ENCODE peak calls at places on chromosomes 1 and 21, in seven cellular contexts. One of them, this sample, is unnamed.

GRCh38 chr1:179779645-179780272 is 36.7 kb downstream of the FAM163A start:
- DNase-seq in fibroblast of mammary gland: peak; percentile 3
- DNase-seq in heart right ventricle: peak; percentile 23
- DNase-seq in choroid plexus epithelial cell: peak; percentile 2
- DNase-seq in SK-N-SH: no peak
- DNase-seq in hepatocyte: no peak
- DNase-seq in HepG2: no peak
- DNase-seq in this sample: peak; percentile 74

GRCh38 chr1:223720987-223721591 is 8.8 kb downstream of the CAPN2 start:
- DNase-seq in fibroblast of mammary gland: peak; percentile 91
- DNase-seq in heart right ventricle: no peak
- DNase-seq in choroid plexus epithelial cell: peak; percentile 96
- DNase-seq in SK-N-SH: no peak
- DNase-seq in hepatocyte: peak; percentile 81
- DNase-seq in HepG2: no peak
- DNase-seq in this sample: peak; percentile 80

GRCh38 chr1:7527733-7528045 is 243.4 kb upstream of the VAMP3 start:
- DNase-seq in fibroblast of mammary gland: no peak
- DNase-seq in heart right ventricle: no peak
- DNase-seq in choroid plexus epithelial cell: no peak
- DNase-seq in SK-N-SH: no peak
- DNase-seq in hepatocyte: no peak
- DNase-seq in HepG2: no peak
- DNase-seq in this sample: no peak

GRCh38 chr21:44289381-44290010 is 3.8 kb downstream of the AIRE start:
- DNase-seq in fibroblast of mammary gland: no peak
- DNase-seq in heart right ventricle: no peak
- DNase-seq in choroid plexus epithelial cell: no peak
- DNase-seq in SK-N-SH: no peak
- DNase-seq in hepatocyte: no peak
- DNase-seq in HepG2: no peak
- DNase-seq in this sample: no peak

GRCh38 chr1:175023043-175023921 is at the start of gene MRPS14:
- DNase-seq in fibroblast of mammary gland: peak; percentile 99
- DNase-seq in heart right ventricle: peak; percentile 99
- DNase-seq in choroid plexus epithelial cell: peak; percentile 100
- DNase-seq in SK-N-SH: peak; percentile 91
- DNase-seq in hepatocyte: peak; percentile 99
- DNase-seq in HepG2: peak; percentile 96
- DNase-seq in this sample: peak; percentile 99

GRCh38 chr1:65253800-65254319 is 55.5 kb upstream of the DNAJC6 start:
- DNase-seq in fibroblast of mammary gland: peak; percentile 29
- DNase-seq in heart right ventricle: no peak
- DNase-seq in choroid plexus epithelial cell: peak; percentile 40
- DNase-seq in SK-N-SH: no peak
- DNase-seq in hepatocyte: no peak
- DNase-seq in HepG2: no peak
- DNase-seq in this sample: no peak

GRCh38 chr1:89927037-89927436 is 67.9 kb upstream of the ZNF326 start:
- DNase-seq in fibroblast of mammary gland: no peak
- DNase-seq in heart right ventricle: no peak
- DNase-seq in choroid plexus epithelial cell: no peak
- DNase-seq in SK-N-SH: no peak
- DNase-seq in hepatocyte: no peak
- DNase-seq in HepG2: no peak
- DNase-seq in this sample: no peak

GRCh38 chr1:222546548-222547259 is 1.2 kb downstream of the HHIPL2 start:
- DNase-seq in fibroblast of mammary gland: peak; percentile 85
- DNase-seq in heart right ventricle: no peak
- DNase-seq in choroid plexus epithelial cell: peak; percentile 78
- DNase-seq in SK-N-SH: peak; percentile 66
- DNase-seq in hepatocyte: peak; percentile 54
- DNase-seq in HepG2: peak; percentile 29
- DNase-seq in this sample: peak; percentile 78

GRCh38 chr1:41417335-41417682 is 56.1 kb downstream of the FOXO6 start:
- DNase-seq in fibroblast of mammary gland: no peak
- DNase-seq in heart right ventricle: no peak
- DNase-seq in choroid plexus epithelial cell: no peak
- DNase-seq in SK-N-SH: no peak
- DNase-seq in hepatocyte: no peak
- DNase-seq in HepG2: no peak
- DNase-seq in this sample: no peak
- TF ChIP-seq CTCF in fibroblast of mammary gland: no peak
- TF ChIP-seq CTCF in heart right ventricle: peak; percentile 2
- TF ChIP-seq CTCF in choroid plexus epithelial cell: no peak
- TF ChIP-seq CTCF in SK-N-SH: no peak
- TF ChIP-seq CTCF in hepatocyte: no peak
- TF ChIP-seq CTCF in HepG2: no peak
- TF ChIP-seq CTCF in this sample: no peak

GRCh38 chr1:91651243-91651642 is 150.6 kb downstream of the CDC7 start:
- DNase-seq in fibroblast of mammary gland: no peak
- DNase-seq in heart right ventricle: no peak
- DNase-seq in choroid plexus epithelial cell: peak; percentile 49
- DNase-seq in SK-N-SH: no peak
- DNase-seq in hepatocyte: no peak
- DNase-seq in HepG2: no peak
- DNase-seq in this sample: peak; percentile 20
- H3K4me3 ChIP-seq in fibroblast of mammary gland: no peak overlapping the region
- H3K4me3 ChIP-seq in heart right ventricle: no peak overlapping the region
- H3K4me3 ChIP-seq in choroid plexus epithelial cell: no peak overlapping the region
- H3K4me3 ChIP-seq in SK-N-SH: no peak overlapping the region
- H3K4me3 ChIP-seq in hepatocyte: no peak overlapping the region
- H3K4me3 ChIP-seq in HepG2: no peak overlapping the region
- H3K4me3 ChIP-seq in this sample: no peak overlapping the region

GRCh38 chr1:38152351-38153082 is 105.9 kb upstream of the POU3F1 start:
- DNase-seq in fibroblast of mammary gland: peak; percentile 4
- DNase-seq in heart right ventricle: no peak
- DNase-seq in choroid plexus epithelial cell: no peak
- DNase-seq in SK-N-SH: no peak
- DNase-seq in hepatocyte: peak; percentile 16
- DNase-seq in HepG2: peak; percentile 27
- DNase-seq in this sample: no peak
- TF ChIP-seq CTCF in fibroblast of mammary gland: no peak
- TF ChIP-seq CTCF in heart right ventricle: no peak
- TF ChIP-seq CTCF in choroid plexus epithelial cell: no peak
- TF ChIP-seq CTCF in SK-N-SH: no peak
- TF ChIP-seq CTCF in hepatocyte: peak; percentile 11
- TF ChIP-seq CTCF in HepG2: peak; percentile 31
- TF ChIP-seq CTCF in this sample: no peak

GRCh38 chr1:247417786-247418185 is 1.8 kb downstream of the NLRP3 start:
- DNase-seq in fibroblast of mammary gland: no peak
- DNase-seq in heart right ventricle: no peak
- DNase-seq in choroid plexus epithelial cell: no peak
- DNase-seq in SK-N-SH: no peak
- DNase-seq in hepatocyte: no peak
- DNase-seq in HepG2: no peak
- DNase-seq in this sample: no peak

GRCh38 chr1:247419326-247419725 is 3.4 kb downstream of the NLRP3 start:
- DNase-seq in fibroblast of mammary gland: no peak
- DNase-seq in heart right ventricle: no peak
- DNase-seq in choroid plexus epithelial cell: no peak
- DNase-seq in SK-N-SH: no peak
- DNase-seq in hepatocyte: no peak
- DNase-seq in HepG2: no peak
- DNase-seq in this sample: no peak

GRCh38 chr1:247411583-247412295 is 4.2 kb upstream of the NLRP3 start:
- DNase-seq in fibroblast of mammary gland: no peak
- DNase-seq in heart right ventricle: no peak
- DNase-seq in choroid plexus epithelial cell: no peak
- DNase-seq in SK-N-SH: no peak
- DNase-seq in hepatocyte: no peak
- DNase-seq in HepG2: no peak
- DNase-seq in this sample: no peak

GRCh38 chr1:247421074-247421473 is 5.1 kb downstream of the NLRP3 start:
- DNase-seq in fibroblast of mammary gland: peak; percentile 11
- DNase-seq in heart right ventricle: no peak
- DNase-seq in choroid plexus epithelial cell: no peak
- DNase-seq in SK-N-SH: no peak
- DNase-seq in hepatocyte: no peak
- DNase-seq in HepG2: no peak
- DNase-seq in this sample: no peak

GRCh38 chr1:247415423-247416361 is at the start of gene NLRP3:
- DNase-seq in fibroblast of mammary gland: peak; percentile 18
- DNase-seq in heart right ventricle: peak; percentile 25
- DNase-seq in choroid plexus epithelial cell: no peak
- DNase-seq in SK-N-SH: no peak
- DNase-seq in hepatocyte: peak; percentile 15
- DNase-seq in HepG2: peak; percentile 5
- DNase-seq in this sample: no peak
- H3K4me3 ChIP-seq in fibroblast of mammary gland: no peak within 1 kb of the TSS
- H3K4me3 ChIP-seq in heart right ventricle: peak within 1 kb of the TSS; percentile 35
- H3K4me3 ChIP-seq in choroid plexus epithelial cell: no peak within 1 kb of the TSS
- H3K4me3 ChIP-seq in SK-N-SH: peak within 1 kb of the TSS; percentile 53
- H3K4me3 ChIP-seq in hepatocyte: no peak within 1 kb of the TSS
- H3K4me3 ChIP-seq in HepG2: peak within 1 kb of the TSS; percentile 32
- H3K4me3 ChIP-seq in this sample: no peak within 1 kb of the TSS

GRCh38 chr1:205423814-205424399 is 2.1 kb upstream of the LEMD1 start:
- DNase-seq in fibroblast of mammary gland: no peak
- DNase-seq in heart right ventricle: no peak
- DNase-seq in choroid plexus epithelial cell: no peak
- DNase-seq in SK-N-SH: no peak
- DNase-seq in hepatocyte: no peak
- DNase-seq in HepG2: no peak
- DNase-seq in this sample: no peak

GRCh38 chr1:205424881-205425635 is 3.2 kb upstream of the LEMD1 start:
- DNase-seq in fibroblast of mammary gland: no peak
- DNase-seq in heart right ventricle: no peak
- DNase-seq in choroid plexus epithelial cell: no peak
- DNase-seq in SK-N-SH: no peak
- DNase-seq in hepatocyte: no peak
- DNase-seq in HepG2: no peak
- DNase-seq in this sample: no peak

GRCh38 chr1:205420938-205421337 is 918 bp downstream of the LEMD1 start:
- DNase-seq in fibroblast of mammary gland: no peak
- DNase-seq in heart right ventricle: no peak
- DNase-seq in choroid plexus epithelial cell: no peak
- DNase-seq in SK-N-SH: no peak
- DNase-seq in hepatocyte: no peak
- DNase-seq in HepG2: no peak
- DNase-seq in this sample: no peak

GRCh38 chr1:205421728-205422127 is at the start of gene LEMD1:
- DNase-seq in fibroblast of mammary gland: no peak
- DNase-seq in heart right ventricle: no peak
- DNase-seq in choroid plexus epithelial cell: no peak
- DNase-seq in SK-N-SH: no peak
- DNase-seq in hepatocyte: no peak
- DNase-seq in HepG2: no peak
- DNase-seq in this sample: no peak

DNA sequence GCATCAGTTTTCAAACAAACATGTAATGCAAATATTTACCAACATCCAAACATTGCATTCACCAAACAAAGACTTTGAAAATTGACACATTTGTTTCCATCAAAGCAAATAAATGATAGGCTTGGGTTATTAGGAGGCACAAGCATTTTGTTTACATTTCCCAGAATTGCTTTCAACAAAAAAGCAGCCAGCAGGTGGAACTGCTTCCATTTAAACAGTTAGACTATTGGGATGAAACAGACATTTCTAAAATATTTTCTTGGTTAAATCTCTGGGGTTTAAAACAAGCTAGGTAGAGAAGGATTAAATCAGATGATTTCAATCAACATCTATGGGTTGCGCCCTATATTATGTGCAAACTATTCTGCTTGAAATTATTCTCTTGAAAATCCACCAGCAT is 1.4 kb upstream of the LEMD1 start:
- DNase-seq in fibroblast of mammary gland: no peak
- DNase-seq in heart right ventricle: no peak
- DNase-seq in choroid plexus epithelial cell: no peak
- DNase-seq in SK-N-SH: no peak
- DNase-seq in hepatocyte: no peak
- DNase-seq in HepG2: no peak
- DNase-seq in this sample: no peak
- TF ChIP-seq CTCF in fibroblast of mammary gland: no peak
- TF ChIP-seq CTCF in heart right ventricle: peak; percentile 13
- TF ChIP-seq CTCF in choroid plexus epithelial cell: no peak
- TF ChIP-seq CTCF in SK-N-SH: no peak
- TF ChIP-seq CTCF in hepatocyte: peak; percentile 23
- TF ChIP-seq CTCF in HepG2: no peak
- TF ChIP-seq CTCF in this sample: peak; percentile 9

DNA sequence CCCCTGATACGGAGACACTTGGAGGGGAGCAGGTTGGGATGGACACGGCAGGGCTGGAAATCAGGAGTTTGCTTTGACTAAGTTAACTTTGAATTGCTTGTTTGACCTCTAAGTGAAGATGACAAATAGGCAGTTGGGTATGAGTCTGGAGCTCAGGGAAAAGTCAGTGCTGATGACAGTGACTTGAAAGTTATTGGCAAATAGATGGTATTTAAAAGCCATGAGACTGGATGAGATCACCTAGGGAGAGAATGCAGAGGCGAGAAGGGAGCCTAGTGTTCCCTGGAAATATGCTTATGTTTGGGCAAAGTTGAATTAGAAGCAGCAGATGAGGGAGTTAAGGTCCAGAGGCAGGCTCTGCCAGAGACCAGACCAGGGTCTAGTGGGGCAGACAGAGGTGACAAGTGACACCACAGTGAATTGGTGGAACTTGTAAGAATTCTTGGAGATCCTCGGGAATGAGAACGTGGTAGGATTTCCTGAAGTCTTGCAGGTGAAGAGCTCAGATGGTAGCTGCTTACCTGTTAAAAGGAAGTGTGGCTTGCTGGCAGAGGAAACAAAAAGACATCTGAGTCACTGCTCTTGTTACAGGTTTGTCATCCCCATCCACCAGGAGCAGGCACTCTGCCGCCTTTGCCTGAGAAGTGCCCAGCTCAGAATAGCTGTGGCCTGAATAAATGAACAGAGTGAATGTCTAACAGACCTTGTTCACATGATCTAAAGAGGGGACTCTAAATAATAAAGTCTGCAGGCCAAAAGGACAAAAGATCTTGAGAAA is 12.5 kb upstream of the ZSCAN20 start:
- DNase-seq in fibroblast of mammary gland: peak; percentile 84
- DNase-seq in heart right ventricle: no peak
- DNase-seq in choroid plexus epithelial cell: peak; percentile 68
- DNase-seq in SK-N-SH: no peak
- DNase-seq in hepatocyte: no peak
- DNase-seq in HepG2: no peak
- DNase-seq in this sample: no peak
- H3K4me3 ChIP-seq in fibroblast of mammary gland: no peak overlapping the region
- H3K4me3 ChIP-seq in heart right ventricle: no peak overlapping the region
- H3K4me3 ChIP-seq in choroid plexus epithelial cell: no peak overlapping the region
- H3K4me3 ChIP-seq in SK-N-SH: no peak overlapping the region
- H3K4me3 ChIP-seq in hepatocyte: no peak overlapping the region
- H3K4me3 ChIP-seq in HepG2: no peak overlapping the region
- H3K4me3 ChIP-seq in this sample: no peak overlapping the region

GRCh38 chr1:30876451-30877204 is 31.9 kb downstream of the SDC3 start:
- DNase-seq in fibroblast of mammary gland: no peak
- DNase-seq in heart right ventricle: no peak
- DNase-seq in choroid plexus epithelial cell: no peak
- DNase-seq in SK-N-SH: no peak
- DNase-seq in hepatocyte: no peak
- DNase-seq in HepG2: no peak
- DNase-seq in this sample: no peak
- TF ChIP-seq CTCF in fibroblast of mammary gland: no peak
- TF ChIP-seq CTCF in heart right ventricle: no peak
- TF ChIP-seq CTCF in choroid plexus epithelial cell: peak; percentile 7
- TF ChIP-seq CTCF in SK-N-SH: no peak
- TF ChIP-seq CTCF in hepatocyte: no peak
- TF ChIP-seq CTCF in HepG2: peak; percentile 23
- TF ChIP-seq CTCF in this sample: no peak

This sample was measured in fibroblast of pulmonary artery.